ENCODE peak calls at places on chromosome 1, in six cellular contexts. G is adrenal gland; K is CD8-positive, alpha-beta T cell; I is mucosa of descending colon; H is bronchial epithelial cell; M is fibroblast of mammary gland. W is an unnamed sample.

GRCh38 chr1:199855580-199855979 is 171.9 kb upstream of the NR5A2 start:
- DNase-seq in K (no peak), M (peak; percentile 52), G (no peak), H (peak; percentile 94), I (no peak), W (no peak)

GRCh38 chr1:67882196-67882958 is 49.1 kb upstream of the GNG12 start:
- DNase-seq in I (no peak), H (peak; percentile 33), M (peak; percentile 39), K (no peak), G (no peak), W (no peak)

GRCh38 chr1:6460349-6461236 is 5.4 kb downstream of the TNFRSF25 start:
- DNase-seq in I (no peak), G (no peak), H (no peak), M (no peak), K (peak; percentile 96), W (no peak)

GRCh38 chr1:52032785-52033131 is 852 bp downstream of the KTI12 start:
- DNase-seq in I (peak; percentile 53), G (peak; percentile 77), K (no peak), M (peak; percentile 84), H (peak; percentile 7), W (no peak)

GRCh38 chr1:26723013-26723991 is 27.5 kb downstream of the ARID1A start:
- DNase-seq in I (peak; percentile 85), G (peak; percentile 96), M (peak; percentile 100), K (peak; percentile 54), H (peak; percentile 88), W (no peak)

GRCh38 chr1:156220226-156220625 is 7.4 kb downstream of the PMF1 start:
- DNase-seq in K (no peak), H (no peak), M (no peak), I (no peak), G (no peak), W (no peak)

GRCh38 chr1:199669916-199670315 is 357.6 kb upstream of the NR5A2 start:
- DNase-seq in K (no peak), M (no peak), I (no peak), G (no peak), H (no peak), W (no peak)

GRCh38 chr1:33615546-33615945 is 143.1 kb downstream of the ZSCAN20 start:
- DNase-seq in H (no peak), K (no peak), M (no peak), G (no peak), I (no peak), W (no peak)

GRCh38 chr1:160243767-160244166 is 18.6 kb downstream of the DCAF8 start:
- DNase-seq in I (no peak), G (no peak), H (no peak), M (no peak), K (no peak), W (no peak)

GRCh38 chr1:232377494-232377770 is 252.5 kb downstream of the SIPA1L2 start:
- DNase-seq in G (peak; percentile 61), M (peak; percentile 64), I (peak; percentile 15), K (no peak), H (peak; percentile 71), W (no peak)

GRCh38 chr1:209659909-209660308 is 7.7 kb upstream of the LAMB3 start:
- DNase-seq in I (no peak), H (peak; percentile 77), G (peak; percentile 39), M (no peak), K (no peak), W (no peak)

GRCh38 chr1:225318706-225319575 is 108.9 kb downstream of the LBR start:
- DNase-seq in I (peak; percentile 72), H (peak; percentile 61), K (no peak), M (peak; percentile 53), G (no peak), W (no peak)

GRCh38 chr1:173415490-173415889 is 61.6 kb upstream of the PRDX6 start:
- DNase-seq in H (no peak), I (no peak), G (no peak), M (no peak), K (no peak), W (no peak)

GRCh38 chr1:215076312-215076711 is 6.2 kb upstream of the KCNK2 start:
- DNase-seq in G (no peak), M (peak; percentile 69), H (peak; percentile 66), I (peak; percentile 21), K (no peak), W (no peak)

GRCh38 chr1:36183309-36183856 is 27.4 kb downstream of the MAP7D1 start:
- DNase-seq in G (no peak), I (no peak), K (no peak), M (peak; percentile 33), H (peak; percentile 38), W (no peak)

GRCh38 chr1:246080031-246080430 is 427.0 kb downstream of the SMYD3 start:
- DNase-seq in G (no peak), H (no peak), K (no peak), M (no peak), I (no peak), W (no peak)

GRCh38 chr1:241834733-241835377 is 13.1 kb upstream of the EXO1 start:
- DNase-seq in I (no peak), H (peak; percentile 52), M (peak; percentile 78), K (no peak), G (no peak), W (no peak)

GRCh38 chr1:44603718-44604117 is 70.6 kb downstream of the TMEM53 start:
- DNase-seq in M (no peak), K (no peak), H (no peak), G (no peak), I (peak; percentile 31), W (no peak)

GRCh38 chr1:200367841-200368534 is 41.8 kb downstream of the ZNF281 start:
- DNase-seq in M (peak; percentile 88), I (no peak), G (no peak), H (no peak), K (no peak), W (peak; percentile 44)

GRCh38 chr1:200090252-200091159 is 63.0 kb downstream of the NR5A2 start:
- DNase-seq in H (no peak), M (peak; percentile 9), K (no peak), I (no peak), G (no peak), W (no peak)

GRCh38 chr1:12480748-12481362 is 137.2 kb downstream of the DHRS3 start:
- DNase-seq in K (no peak), M (peak; percentile 92), G (no peak), I (peak; percentile 62), H (peak; percentile 96), W (no peak)

GRCh38 chr1:241138248-241138647 is 218.8 kb downstream of the RGS7 start:
- DNase-seq in H (no peak), I (no peak), M (no peak), G (no peak), K (no peak), W (no peak)

GRCh38 chr1:244796719-244797406 is 38.6 kb upstream of the COX20 start:
- DNase-seq in H (peak; percentile 58), I (peak; percentile 87), G (peak; percentile 92), K (peak; percentile 47), M (peak; percentile 71), W (no peak)

GRCh38 chr1:101781437-101781836 is 215.3 kb downstream of the OLFM3 start:
- DNase-seq in I (peak; percentile 16), M (peak; percentile 22), K (no peak), H (peak; percentile 28), G (no peak), W (no peak)

GRCh38 chr1:226956942-226957713 is 17.0 kb downstream of the COQ8A start:
- DNase-seq in G (no peak), K (no peak), M (no peak), I (no peak), H (no peak), W (no peak)

GRCh38 chr1:24151175-24151533 is 8.2 kb upstream of the IL22RA1 start:
- DNase-seq in K (no peak), H (peak; percentile 88), I (peak; percentile 85), M (no peak), G (no peak), W (no peak)

DNA sequence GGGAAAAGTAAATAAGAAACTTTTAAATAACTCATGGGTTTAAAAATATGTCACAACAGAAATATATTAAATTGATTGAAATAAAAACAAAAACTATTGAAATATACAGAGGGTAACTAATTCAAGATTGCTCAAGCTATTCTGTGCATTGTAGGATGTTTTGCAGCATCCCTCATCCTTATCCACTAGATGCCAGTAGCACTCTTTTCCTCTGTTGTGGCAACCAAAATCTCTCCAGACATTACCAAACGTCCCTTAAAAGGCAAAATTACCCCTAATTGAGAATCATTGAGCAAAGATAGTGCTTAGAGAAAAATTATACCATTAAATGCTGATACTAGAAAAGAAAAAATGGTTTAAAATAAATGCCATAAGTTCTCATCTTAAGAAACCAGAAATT is 682.6 kb downstream of the RWDD3 start:
- DNase-seq in I (no peak), K (no peak), H (peak; percentile 2), M (peak; percentile 28), G (no peak), W (no peak)
- TF ChIP-seq CTCF in I (no peak), K (no peak), H (peak; percentile 5), M (peak; percentile 47), G (no peak), W (peak; percentile 10)

GRCh38 chr1:57341721-57342120 is 82.1 kb downstream of the DAB1 start:
- DNase-seq in H (no peak), M (no peak), G (no peak), I (no peak), K (no peak), W (no peak)

GRCh38 chr1:57337623-57338022 is 86.2 kb downstream of the DAB1 start:
- DNase-seq in K (no peak), M (no peak), I (no peak), G (no peak), H (no peak), W (no peak)

GRCh38 chr1:57336793-57337192 is 87.1 kb downstream of the DAB1 start:
- DNase-seq in M (no peak), G (no peak), K (no peak), H (no peak), I (no peak), W (no peak)

GRCh38 chr1:57345916-57346315 is 77.9 kb downstream of the DAB1 start:
- DNase-seq in M (no peak), I (no peak), K (no peak), G (no peak), H (no peak), W (no peak)

GRCh38 chr1:57340361-57341192 is 83.3 kb downstream of the DAB1 start:
- DNase-seq in G (no peak), I (peak; percentile 6), H (peak; percentile 32), M (no peak), K (no peak), W (no peak)
- TF ChIP-seq CTCF in G (no peak), I (no peak), H (peak; percentile 43), M (no peak), K (no peak), W (peak; percentile 2)

DNA sequence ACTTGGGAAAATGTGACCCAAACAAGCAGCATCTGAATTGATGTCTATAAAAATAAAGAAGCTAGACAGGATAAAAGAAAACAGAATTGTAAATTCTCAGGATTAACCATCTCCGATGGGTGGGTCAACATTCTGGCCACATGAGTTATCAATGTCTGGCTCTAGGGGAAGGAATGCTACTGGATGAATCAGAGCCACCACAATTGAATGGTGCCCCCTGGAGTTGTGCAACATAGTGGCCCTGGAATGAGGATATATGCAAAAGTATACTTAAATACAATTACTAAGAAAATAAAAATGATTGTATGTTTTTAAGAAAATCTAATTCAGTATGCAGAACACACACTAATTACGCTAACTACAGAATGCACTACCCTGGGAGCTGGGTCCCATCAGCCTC is 185.6 kb downstream of the TGFBR3 start:
- DNase-seq in G (no peak), I (no peak), M (peak; percentile 86), H (peak; percentile 15), K (no peak), W (no peak)
- TF ChIP-seq CTCF in G (no peak), I (no peak), M (peak; percentile 48), H (no peak), K (no peak), W (no peak)

GRCh38 chr1:10065344-10065685 is 32.6 kb downstream of the UBE4B start:
- DNase-seq in K (no peak), M (peak; percentile 57), H (no peak), I (no peak), G (peak; percentile 66), W (no peak)
- TF ChIP-seq CTCF in K (no peak), M (no peak), H (no peak), I (no peak), G (no peak), W (no peak)

W was measured in D721Med.